ENCODE peak calls at places on chromosomes 11 and 22, in ten cellular contexts. X is sigmoid colon, E is breast epithelium, D is ovary, L is prostate gland, A is heart left ventricle, G is body of pancreas, J is IMR-90, B is HCT116, T is gastrocnemius medialis. M is an unnamed sample.
A peak's percentile ranks its signal among the peaks of the same experiment; 100 is the strongest.

GRCh38 chr22:41929158-41929896 is 2.7 kb upstream of the TNFRSF13C start:
- DNase-seq in X (no peak), T (no peak), E (no peak), J (no peak), D (no peak), L (no peak), B (no peak), G (no peak), A (no peak), M (no peak)

GRCh38 chr11:15326535-15326934 is 211.8 kb downstream of the INSC start:
- DNase-seq in B (no peak), G (no peak), T (no peak), L (no peak), A (no peak), J (no peak), D (no peak), X (no peak), E (no peak), M (peak; percentile 66)

GRCh38 chr11:8033791-8034585 is 46.9 kb downstream of the EIF3F start:
- DNase-seq in J (no peak), A (no peak), T (no peak), L (no peak), D (no peak), X (no peak), E (no peak), G (no peak), B (no peak), M (no peak)

GRCh38 chr11:67611165-67611564 is 4.4 kb downstream of the NDUFV1 start:
- DNase-seq in J (no peak), G (no peak), X (no peak), T (no peak), L (no peak), E (no peak), A (no peak), D (no peak), B (no peak), M (no peak)

GRCh38 chr11:43419460-43419859 is 60.7 kb downstream of the TTC17 start:
- DNase-seq in L (peak; percentile 17), B (peak; percentile 2), J (peak; percentile 53), G (peak; percentile 42), T (no peak), E (no peak), D (no peak), A (no peak), X (no peak), M (no peak)

GRCh38 chr11:45180888-45181594 is 34.6 kb downstream of the PRDM11 start:
- DNase-seq in A (peak; percentile 50), J (peak; percentile 41), E (peak; percentile 65), X (peak; percentile 88), B (peak; percentile 31), T (peak; percentile 59), D (peak; percentile 78), L (peak; percentile 54), G (peak; percentile 85), M (no peak)

GRCh38 chr11:17976651-17977050 is 36.2 kb downstream of the SERGEF start:
- DNase-seq in B (no peak), D (no peak), T (no peak), J (no peak), A (no peak), G (no peak), E (no peak), L (no peak), X (no peak), M (no peak)

GRCh38 chr11:128956401-128957203 is 13.9 kb upstream of the TP53AIP1 start:
- DNase-seq in E (no peak), G (peak; percentile 53), X (no peak), D (no peak), J (peak; percentile 78), T (no peak), L (peak; percentile 61), B (peak; percentile 73), A (peak; percentile 38), M (no peak)

GRCh38 chr11:46718155-46719019 is 626 bp upstream of the F2 start:
- DNase-seq in T (no peak), G (peak; percentile 52), D (no peak), A (no peak), L (no peak), X (no peak), B (no peak), E (no peak), J (no peak), M (no peak)
- H3K27ac ChIP-seq in T (no peak overlapping the region), G (no peak overlapping the region), D (no peak overlapping the region), A (no peak overlapping the region), L (no peak overlapping the region), X (no peak overlapping the region), B (no peak overlapping the region), E (no peak overlapping the region), J (no peak overlapping the region), M (no peak overlapping the region)

DNA sequence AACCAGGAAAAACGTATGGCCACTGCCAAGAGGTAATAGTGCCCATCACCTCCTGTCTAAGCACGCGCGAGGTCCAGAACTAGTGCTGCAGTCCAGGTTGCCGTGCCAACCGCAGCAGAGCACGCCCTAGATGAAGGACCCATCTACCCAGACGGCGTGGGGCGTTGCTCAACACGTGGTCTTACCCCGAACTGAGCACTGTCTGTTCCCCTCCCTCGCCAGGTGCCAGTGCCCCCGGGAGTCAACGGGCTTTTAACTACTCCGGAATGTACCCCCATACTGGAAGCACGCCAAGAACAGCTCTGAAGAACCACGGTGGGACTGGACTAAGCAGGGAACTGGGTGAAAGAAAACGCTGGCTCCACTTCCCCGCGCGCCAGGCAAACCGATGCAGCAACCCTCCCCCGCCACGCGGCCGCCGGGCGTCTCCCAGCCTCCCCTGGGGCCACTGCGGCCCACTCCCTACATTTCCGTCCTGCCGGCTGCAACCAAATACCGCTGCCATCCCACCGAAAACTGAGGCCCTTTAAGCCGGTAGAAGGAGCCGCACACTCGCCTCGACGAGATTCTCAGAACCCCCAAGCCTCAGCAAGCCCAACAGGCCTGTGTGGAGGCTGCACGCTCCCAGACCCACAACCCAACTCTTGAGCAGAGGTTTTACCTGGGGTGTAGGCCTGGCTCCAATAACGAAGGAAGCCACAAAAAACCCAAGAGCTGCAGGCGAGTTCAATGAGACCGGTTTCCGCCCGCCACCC is at the start of gene HSPA8:
- DNase-seq in T (peak; percentile 73), J (peak; percentile 52), D (peak; percentile 78), L (peak; percentile 60), A (peak; percentile 72), G (peak; percentile 73), B (no peak), E (peak; percentile 60), X (peak; percentile 90), M (peak; percentile 92)
- TF ChIP-seq POLR2A in T (peak; percentile 99), J (peak; percentile 99), D (peak; percentile 82), L (peak; percentile 96), A (peak; percentile 98), G (peak; percentile 99), B (peak; percentile 98), E (peak; percentile 82), X (peak; percentile 96), M (peak; percentile 82)

GRCh38 chr11:103789957-103790356 is 246.5 kb upstream of the DDI1 start:
- DNase-seq in B (no peak), G (no peak), J (no peak), L (no peak), E (no peak), A (no peak), T (no peak), D (no peak), X (no peak), M (no peak)

GRCh38 chr11:103798456-103798855 is 238.0 kb upstream of the DDI1 start:
- DNase-seq in L (no peak), E (no peak), X (no peak), J (peak; percentile 35), G (no peak), A (no peak), T (no peak), B (no peak), D (no peak), M (no peak)

GRCh38 chr11:103798029-103798428 is 238.4 kb upstream of the DDI1 start:
- DNase-seq in G (no peak), L (no peak), T (no peak), X (no peak), B (no peak), J (peak; percentile 78), D (no peak), A (no peak), E (no peak), M (no peak)

GRCh38 chr11:103794262-103794661 is 242.2 kb upstream of the DDI1 start:
- DNase-seq in X (no peak), B (no peak), J (no peak), L (no peak), A (no peak), E (no peak), D (no peak), G (no peak), T (no peak), M (no peak)

DNA sequence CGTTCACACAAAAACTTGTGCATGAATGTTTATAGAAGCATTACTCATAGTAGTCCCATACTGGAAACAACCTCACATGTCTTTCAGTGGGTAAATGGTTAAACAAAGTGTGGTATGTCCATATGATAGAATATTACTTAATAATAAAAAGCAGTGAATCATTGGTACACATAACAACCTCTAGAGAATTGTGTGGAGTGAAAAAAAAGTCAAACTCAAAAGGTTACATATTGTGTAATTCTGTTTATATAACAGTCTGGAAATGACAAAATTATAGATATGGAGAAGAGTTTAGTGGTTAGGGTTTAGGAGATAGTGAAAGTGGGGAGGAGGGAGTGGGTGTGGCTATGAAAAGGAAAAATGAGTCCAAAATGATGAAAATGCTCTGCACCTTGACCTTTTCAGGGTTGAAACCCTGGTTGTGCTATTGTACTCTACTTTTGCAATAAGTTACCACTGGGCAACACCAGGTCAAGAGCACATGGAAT is 243.4 kb upstream of the DDI1 start:
- DNase-seq in J (peak; percentile 65), A (no peak), G (no peak), L (no peak), T (no peak), D (no peak), B (no peak), X (no peak), E (no peak), M (no peak)
- H3K27me3 ChIP-seq in J (no peaks in the 10 kb centered on the region), A (no peaks in the 10 kb centered on the region), G (no peaks in the 10 kb centered on the region), L (no peaks in the 10 kb centered on the region), T (no peaks in the 10 kb centered on the region), D (no peaks in the 10 kb centered on the region), B (no peaks in the 10 kb centered on the region), X (no peaks in the 10 kb centered on the region), E (no peaks in the 10 kb centered on the region), M (no peaks in the 10 kb centered on the region)

GRCh38 chr22:39463931-39464390 is 7.1 kb downstream of the MGAT3 start:
- DNase-seq in L (peak; percentile 16), X (no peak), A (peak; percentile 46), G (no peak), B (no peak), E (no peak), D (no peak), T (peak; percentile 81), J (no peak), M (no peak)

GRCh38 chr22:39459681-39460080 is 2.9 kb downstream of the MGAT3 start:
- DNase-seq in A (no peak), D (no peak), B (no peak), J (no peak), X (no peak), T (no peak), G (no peak), L (no peak), E (no peak), M (no peak)

GRCh38 chr22:39462443-39463147 is 5.8 kb downstream of the MGAT3 start:
- DNase-seq in G (no peak), T (no peak), A (peak; percentile 70), X (no peak), L (no peak), D (no peak), B (no peak), E (no peak), J (no peak), M (no peak)

GRCh38 chr22:39466228-39467006 is 9.6 kb downstream of the MGAT3 start:
- DNase-seq in L (no peak), T (no peak), B (no peak), A (no peak), X (no peak), D (no peak), J (no peak), E (no peak), G (no peak), M (no peak)

GRCh38 chr22:39463277-39463676 is 6.5 kb downstream of the MGAT3 start:
- DNase-seq in D (no peak), J (no peak), X (no peak), A (no peak), T (no peak), E (no peak), B (no peak), L (no peak), G (no peak), M (no peak)
- H3K27ac ChIP-seq in D (no peak overlapping the region), J (no peak overlapping the region), X (peak overlapping the region; percentile 14), A (peak overlapping the region; percentile 67), T (peak overlapping the region; percentile 80), E (peak overlapping the region; percentile 84), B (no peak overlapping the region), L (no peak overlapping the region), G (peak overlapping the region; percentile 26), M (peak overlapping the region; percentile 72)